ENCODE peak calls at places on chromosome 18, in ten cellular contexts. Z is fibroblast of pulmonary artery, F is cardiac fibroblast, J is neural progenitor cell, T is tibial artery, R is choroid plexus epithelial cell, K is brain microvascular endothelial cell, X is left lung, G is HCT116, P is spleen. V is an unnamed sample.

GRCh38 chr18:58455318-58455950 is 173.5 kb downstream of the ALPK2 start:
- DNase-seq in X (peak; percentile 33), P (no peak), F (no peak), J (no peak), K (no peak), T (no peak), G (no peak), R (peak; percentile 28), Z (no peak), V (no peak)

GRCh38 chr18:76579301-76579695 is 84.3 kb upstream of the ZNF516 start:
- DNase-seq in G (no peak), R (no peak), T (no peak), K (no peak), J (no peak), Z (no peak), X (no peak), P (no peak), F (no peak), V (no peak)

GRCh38 chr18:75823376-75823950 is 396.0 kb upstream of the SMIM21 start:
- DNase-seq in K (no peak), X (no peak), J (no peak), T (no peak), F (no peak), R (no peak), Z (no peak), P (no peak), G (no peak), V (no peak)

GRCh38 chr18:58229162-58229561 is 185.1 kb downstream of the NEDD4L start:
- DNase-seq in T (no peak), Z (no peak), J (no peak), K (no peak), P (no peak), R (no peak), G (no peak), F (no peak), X (no peak), V (no peak)

GRCh38 chr18:70113511-70113910 is 92.0 kb downstream of the RTTN start:
- DNase-seq in P (no peak), G (no peak), F (no peak), J (no peak), X (no peak), T (no peak), K (no peak), R (no peak), Z (no peak), V (no peak)

GRCh38 chr18:58965291-58965929 is 100.7 kb downstream of the ZNF532 start:
- DNase-seq in Z (no peak), T (no peak), K (no peak), X (no peak), P (no peak), J (peak; percentile 25), R (no peak), F (no peak), G (no peak), V (no peak)

GRCh38 chr18:58592223-58593214 is 36.4 kb downstream of the ALPK2 start:
- DNase-seq in G (no peak), X (no peak), F (no peak), P (no peak), Z (no peak), R (no peak), K (no peak), J (peak; percentile 89), T (no peak), V (no peak)

GRCh38 chr18:58321986-58322385 is 278.0 kb downstream of the NEDD4L start:
- DNase-seq in X (peak; percentile 66), P (no peak), Z (peak; percentile 77), K (peak; percentile 70), G (peak; percentile 74), J (peak; percentile 45), F (peak; percentile 77), R (peak; percentile 70), T (peak; percentile 69), V (no peak)

GRCh38 chr18:10927290-10927979 is 221.9 kb downstream of the PIEZO2 start:
- DNase-seq in R (peak; percentile 86), F (peak; percentile 73), T (no peak), J (no peak), G (no peak), K (peak; percentile 73), X (no peak), Z (peak; percentile 86), P (no peak), V (no peak)

GRCh38 chr18:21897811-21898210 is 157.2 kb downstream of the MIB1 start:
- DNase-seq in Z (peak; percentile 61), P (no peak), J (peak; percentile 83), R (peak; percentile 63), X (no peak), K (peak; percentile 47), G (peak; percentile 41), T (peak; percentile 26), F (peak; percentile 63), V (no peak)

GRCh38 chr18:26706796-26707406 is 158.5 kb upstream of the KCTD1 start:
- DNase-seq in R (no peak), Z (peak; percentile 52), J (no peak), P (no peak), G (no peak), X (no peak), K (no peak), F (peak; percentile 75), T (no peak), V (no peak)

GRCh38 chr18:1917141-1917540 is 654.2 kb downstream of the METTL4 start:
- DNase-seq in F (no peak), K (no peak), X (no peak), J (no peak), T (no peak), P (no peak), G (no peak), Z (no peak), R (no peak), V (no peak)

DNA sequence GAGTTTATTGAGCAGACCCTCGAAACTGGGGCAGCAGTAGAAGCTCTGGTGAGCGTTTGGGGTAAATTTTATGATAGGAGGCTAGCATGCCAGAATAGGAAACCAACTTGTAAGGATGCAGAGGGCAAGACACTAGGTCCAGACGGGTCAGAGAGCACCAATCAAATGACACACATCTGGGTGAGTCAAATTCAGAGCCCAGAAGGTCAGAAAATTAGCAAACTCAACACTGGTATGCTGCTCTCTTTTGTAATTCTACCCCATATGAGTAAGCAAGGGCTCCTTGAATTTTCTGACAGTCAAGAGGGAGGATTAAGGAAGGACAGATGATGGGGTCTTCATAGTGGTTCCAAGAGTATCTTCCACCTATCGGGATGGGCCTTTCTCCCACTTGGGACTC is 209.8 kb downstream of the BCL2 start:
- DNase-seq in K (no peak), F (no peak), G (no peak), T (no peak), Z (no peak), X (no peak), J (no peak), R (no peak), P (no peak), V (no peak)
- H3K4me3 ChIP-seq in K (no peak overlapping the region), F (no peak overlapping the region), G (no peak overlapping the region), T (no peak overlapping the region), Z (no peak overlapping the region), X (no peak overlapping the region), J (no peak overlapping the region), R (no peak overlapping the region), P (no peak overlapping the region), V (no peak overlapping the region)

GRCh38 chr18:55695091-55695490 is 107.1 kb upstream of the TCF4 start:
- DNase-seq in R (no peak), T (no peak), K (no peak), G (no peak), J (no peak), Z (no peak), P (no peak), X (no peak), F (no peak), V (no peak)

GRCh38 chr18:55699233-55699765 is 111.3 kb upstream of the TCF4 start:
- DNase-seq in P (no peak), G (no peak), J (no peak), R (peak; percentile 14), T (no peak), K (no peak), F (peak; percentile 4), X (no peak), Z (peak; percentile 5), V (no peak)

DNA sequence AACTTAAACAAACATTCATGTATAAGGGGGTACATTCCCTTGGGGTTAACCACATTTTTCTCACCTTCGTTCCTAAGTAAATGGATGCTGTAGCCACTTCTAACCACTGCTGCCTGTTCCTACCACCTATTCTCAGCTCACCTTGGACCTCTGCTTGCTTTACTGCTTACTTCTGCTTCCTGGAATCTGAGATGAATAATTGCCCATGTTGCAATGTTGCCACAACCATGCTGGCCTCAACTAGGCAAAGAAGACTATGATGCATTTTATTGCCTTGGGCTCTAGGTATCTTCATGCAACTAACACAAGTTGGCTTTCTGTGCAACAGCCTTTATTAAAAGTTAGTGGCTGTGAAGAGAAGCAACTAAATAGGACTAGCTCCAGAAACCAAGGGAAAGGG is 106.3 kb upstream of the TCF4 start:
- DNase-seq in X (no peak), F (no peak), K (no peak), Z (peak; percentile 23), P (no peak), R (peak; percentile 28), T (no peak), G (no peak), J (no peak), V (no peak)
- TF ChIP-seq CTCF in X (no peak), F (no peak), K (no peak), Z (no peak), P (no peak), R (no peak), T (no peak), G (no peak), J (no peak), V (no peak)

DNA sequence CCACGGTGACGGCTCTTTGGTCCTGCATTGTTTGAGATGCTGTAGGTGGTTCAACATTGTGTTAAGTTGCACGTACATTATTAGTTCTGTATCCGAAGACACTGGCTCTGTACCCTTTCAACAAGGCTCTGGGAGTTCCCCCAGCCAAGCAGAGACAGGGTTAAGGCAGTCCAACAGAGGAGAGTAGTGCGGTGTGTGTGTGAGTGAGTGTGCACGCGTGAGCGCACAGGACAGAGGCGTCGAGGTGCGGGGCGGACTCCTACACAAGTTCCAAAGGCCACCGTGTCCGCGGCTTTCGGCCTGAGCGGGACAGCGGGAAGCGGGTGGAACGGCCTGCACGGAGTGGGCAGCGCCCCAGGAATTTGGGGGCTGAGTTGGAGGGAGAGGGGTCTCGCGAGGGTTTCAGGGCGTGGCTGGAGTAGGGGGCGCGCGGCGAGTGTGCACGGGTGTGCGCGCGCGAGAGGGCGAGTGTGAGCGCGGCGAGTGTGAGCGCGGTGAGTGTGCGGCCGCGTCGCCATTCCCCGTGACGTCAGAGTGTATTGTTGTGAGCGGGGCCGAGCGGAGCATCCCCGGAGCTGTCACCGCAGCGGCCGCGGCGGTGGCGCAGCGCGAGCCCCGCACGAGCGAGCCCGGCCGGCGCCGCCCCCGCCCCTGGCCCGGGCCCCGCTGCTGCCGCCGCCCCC is at the start of gene ASXL3:
- DNase-seq in X (peak; percentile 34), F (peak; percentile 5), P (peak; percentile 64), T (peak; percentile 41), K (no peak), J (peak; percentile 80), R (peak; percentile 9), G (no peak), Z (peak; percentile 8), V (peak; percentile 75)
- H3K4me3 ChIP-seq in X (peak within 1 kb of the TSS; percentile 41), F (peak within 1 kb of the TSS; percentile 63), P (peak within 1 kb of the TSS; percentile 43), T (peak within 1 kb of the TSS; percentile 82), K (peak within 1 kb of the TSS; percentile 80), J (peak within 1 kb of the TSS; percentile 78), R (peak within 1 kb of the TSS; percentile 66), G (no peak within 1 kb of the TSS), Z (peak within 1 kb of the TSS; percentile 62), V (peak within 1 kb of the TSS; percentile 78)

DNA sequence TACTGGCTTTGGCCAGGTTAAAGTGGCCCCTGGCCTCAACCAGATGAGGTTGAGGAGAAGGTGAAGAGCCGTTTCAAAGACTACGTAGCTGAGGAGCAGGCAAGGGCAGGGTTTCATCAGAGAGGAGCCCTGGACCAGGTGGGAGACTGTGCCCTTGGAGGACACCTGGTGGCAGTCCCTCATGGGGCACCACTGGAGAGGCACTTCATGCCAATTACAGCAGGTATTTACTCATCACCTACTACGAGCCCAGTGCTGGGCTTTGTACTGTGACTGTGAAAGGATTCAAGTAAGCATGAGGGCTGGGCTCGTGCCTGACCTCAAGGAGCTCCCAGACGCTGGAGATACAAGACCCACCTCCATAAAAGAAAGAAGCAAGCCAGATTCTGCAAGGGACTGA is 37.6 kb downstream of the SMAD7 start:
- DNase-seq in F (no peak), T (no peak), R (no peak), Z (no peak), K (no peak), G (no peak), X (no peak), P (peak; percentile 81), J (no peak), V (peak; percentile 61)
- TF ChIP-seq CTCF in F (peak; percentile 19), T (no peak), R (no peak), Z (peak; percentile 9), K (peak; percentile 46), G (peak; percentile 53), X (no peak), P (peak; percentile 57), J (no peak), V (no peak)

V was measured in Peyer's patch.